ENCODE peak calls at places on chromosomes 16 and 17, in seven cellular contexts. F, G, H, M, C, Q and N are unnamed samples.

GRCh38 chr17:79798296-79799173 is 1.7 kb upstream of the CBX8 start:
- DNase-seq in F (no peak), G (no peak), H (no peak), M (no peak), C (no peak), Q (no peak), N (no peak)

GRCh38 chr16:86737083-86737482 is 158.7 kb downstream of the FOXL1 start:
- DNase-seq in F (no peak), G (no peak), H (no peak), M (no peak), C (no peak), Q (no peak), N (no peak)

GRCh38 chr17:36935681-36936454 is 1.4 kb upstream of the LHX1 start:
- DNase-seq in F (no peak), G (no peak), H (no peak), M (peak), C (no peak), Q (no peak), N (no peak)

GRCh38 chr17:80957461-80957941 is 34.1 kb upstream of the CHMP6 start:
- DNase-seq in F (no peak), G (no peak), H (no peak), M (no peak), C (no peak), Q (no peak), N (no peak)

GRCh38 chr17:62741290-62741689 is 66.8 kb downstream of the MARCHF10 start:
- DNase-seq in F (no peak), G (no peak), H (no peak), M (no peak), C (no peak), Q (no peak), N (no peak)

GRCh38 chr16:84158455-84158854 is 13.3 kb downstream of the DNAAF1 start:
- DNase-seq in F (no peak), G (no peak), H (no peak), M (no peak), C (no peak), Q (no peak), N (no peak)

GRCh38 chr17:67452681-67453554 is 75.8 kb downstream of the PITPNC1 start:
- DNase-seq in F (no peak), G (no peak), H (no peak), M (no peak), C (peak), Q (no peak), N (peak)

GRCh38 chr17:31582151-31582907 is 190.9 kb downstream of the RAB11FIP4 start:
- DNase-seq in F (peak), G (no peak), H (no peak), M (no peak), C (no peak), Q (peak), N (no peak)

GRCh38 chr17:64216030-64216384 is 47.1 kb downstream of the TEX2 start:
- DNase-seq in F (no peak), G (no peak), H (no peak), M (no peak), C (no peak), Q (peak), N (no peak)

GRCh38 chr17:66349549-66350245 is 47.3 kb downstream of the PRKCA start:
- DNase-seq in F (no peak), G (no peak), H (no peak), M (no peak), C (no peak), Q (no peak), N (no peak)

GRCh38 chr17:18040287-18040858 is 1.2 kb downstream of the GID4 start:
- DNase-seq in F (no peak), G (no peak), H (no peak), M (no peak), C (no peak), Q (no peak), N (no peak)

GRCh38 chr16:3058173-3059030 is 7.0 kb upstream of the IL32 start:
- DNase-seq in F (peak), G (peak), H (peak), M (peak), C (peak), Q (no peak), N (peak)

GRCh38 chr16:85626191-85626951 is 13.2 kb downstream of the GSE1 start:
- DNase-seq in F (no peak), G (no peak), H (no peak), M (no peak), C (no peak), Q (no peak), N (no peak)

GRCh38 chr16:86087561-86088230 is 188.7 kb downstream of the IRF8 start:
- DNase-seq in F (no peak), G (no peak), H (no peak), M (no peak), C (no peak), Q (no peak), N (no peak)

GRCh38 chr17:16377804-16378400 is 3.0 kb upstream of the UBB start:
- DNase-seq in F (no peak), G (no peak), H (peak), M (no peak), C (no peak), Q (peak), N (no peak)

GRCh38 chr17:34647511-34647910 is 68.1 kb downstream of the TMEM132E start:
- DNase-seq in F (no peak), G (no peak), H (no peak), M (no peak), C (no peak), Q (no peak), N (no peak)

GRCh38 chr16:86462334-86463084 is 47.8 kb upstream of the FOXF1 start:
- DNase-seq in F (no peak), G (no peak), H (no peak), M (no peak), C (no peak), Q (peak), N (no peak)

GRCh38 chr17:81713556-81714411 is 1.7 kb downstream of the SLC25A10 start:
- DNase-seq in F (no peak), G (no peak), H (no peak), M (no peak), C (no peak), Q (no peak), N (no peak)

GRCh38 chr17:18248300-18248731 is 10.2 kb downstream of the FLII start:
- DNase-seq in F (peak), G (peak), H (peak), M (peak), C (peak), Q (peak), N (peak)

GRCh38 chr17:76909971-76910760 is 42.0 kb downstream of the MGAT5B start:
- DNase-seq in F (no peak), G (peak), H (peak), M (no peak), C (no peak), Q (peak), N (peak)

GRCh38 chr16:69031877-69032301 is 73.6 kb upstream of the HAS3 start:
- DNase-seq in F (no peak), G (no peak), H (no peak), M (no peak), C (no peak), Q (no peak), N (no peak)

GRCh38 chr16:51831595-51832352 is 680.7 kb upstream of the SALL1 start:
- DNase-seq in F (no peak), G (no peak), H (no peak), M (no peak), C (no peak), Q (no peak), N (no peak)

GRCh38 chr16:24844101-24845030 is 1.4 kb upstream of the SLC5A11 start:
- DNase-seq in F (no peak), G (peak), H (no peak), M (no peak), C (no peak), Q (peak), N (no peak)

GRCh38 chr17:63042443-63042842 is 76.4 kb downstream of the TANC2 start:
- DNase-seq in F (no peak), G (no peak), H (no peak), M (no peak), C (no peak), Q (no peak), N (no peak)

GRCh38 chr17:80780381-80781187 is 211.1 kb upstream of the CHMP6 start:
- DNase-seq in F (no peak), G (peak), H (no peak), M (no peak), C (no peak), Q (peak), N (peak)

GRCh38 chr17:62807812-62808575 is at the start of gene MARCHF10:
- DNase-seq in F (no peak), G (peak), H (no peak), M (no peak), C (no peak), Q (no peak), N (peak)

GRCh38 chr17:81453049-81453448 is 57.8 kb downstream of the BAHCC1 start:
- DNase-seq in F (no peak), G (no peak), H (no peak), M (no peak), C (no peak), Q (no peak), N (no peak)

GRCh38 chr16:75108792-75109731 is 7.5 kb downstream of the LDHD start:
- DNase-seq in F (peak), G (peak), H (peak), M (peak), C (peak), Q (peak), N (peak)

GRCh38 chr16:16139061-16139460 is 84.2 kb downstream of the ABCC6 start:
- DNase-seq in F (no peak), G (no peak), H (no peak), M (no peak), C (no peak), Q (no peak), N (no peak)

GRCh38 chr17:27318633-27319032 is 24.7 kb downstream of the WSB1 start:
- DNase-seq in F (no peak), G (no peak), H (no peak), M (no peak), C (no peak), Q (no peak), N (no peak)

GRCh38 chr16:11104168-11105037 is 151.6 kb downstream of the SOCS1 start:
- DNase-seq in F (no peak), G (no peak), H (no peak), M (no peak), C (no peak), Q (no peak), N (peak)

GRCh38 chr16:2896480-2897010 is 13.5 kb downstream of the FLYWCH2 start:
- DNase-seq in F (no peak), G (no peak), H (no peak), M (no peak), C (no peak), Q (no peak), N (no peak)

GRCh38 chr16:67773569-67774456 is 32.5 kb downstream of the RANBP10 start:
- DNase-seq in F (no peak), G (no peak), H (no peak), M (peak), C (no peak), Q (peak), N (no peak)

GRCh38 chr17:71423871-71424546 is 696.8 kb upstream of the SOX9 start:
- DNase-seq in F (no peak), G (no peak), H (no peak), M (no peak), C (no peak), Q (peak), N (no peak)

GRCh38 chr17:29722411-29723198 is 99.9 kb upstream of the CORO6 start:
- DNase-seq in F (no peak), G (no peak), H (peak), M (no peak), C (peak), Q (peak), N (peak)

GRCh38 chr16:79363484-79363883 is 237.1 kb downstream of the MAF start:
- DNase-seq in F (no peak), G (no peak), H (no peak), M (no peak), C (no peak), Q (no peak), N (no peak)